ENCODE peak calls at places on chromosome X, in nine cellular contexts. A, C, J, I, L, T, O, N and Q are unnamed samples.

GRCh38 chrX:17697191-17697590 is 40.1 kb upstream of the SCML1 start:
- DNase-seq in N (peak; percentile 18), A (no peak), T (peak; percentile 52), O (no peak), L (peak; percentile 15), J (peak; percentile 10), I (no peak), C (no peak), Q (peak; percentile 40)

GRCh38 chrX:47311857-47312774 is 58.3 kb upstream of the ZNF157 start:
- DNase-seq in I (peak; percentile 48), L (peak; percentile 63), A (peak; percentile 54), C (peak; percentile 62), T (peak; percentile 68), O (no peak), J (peak; percentile 46), N (peak; percentile 66), Q (peak; percentile 50)

GRCh38 chrX:134949271-134949670 is 41.5 kb upstream of the SMIM10 start:
- DNase-seq in O (no peak), N (peak; percentile 64), T (no peak), I (no peak), A (no peak), J (peak; percentile 45), C (no peak), L (peak; percentile 62), Q (no peak)

GRCh38 chrX:130772313-130773140 is 130.5 kb downstream of the ENOX2 start:
- DNase-seq in A (no peak), J (peak; percentile 71), I (no peak), L (peak; percentile 73), T (peak; percentile 44), N (peak; percentile 56), O (no peak), C (peak; percentile 51), Q (peak; percentile 74)

GRCh38 chrX:35562395-35562794 is 235.7 kb upstream of the MAGEB16 start:
- DNase-seq in C (no peak), O (no peak), A (no peak), N (no peak), T (no peak), J (no peak), I (no peak), L (no peak), Q (no peak)

GRCh38 chrX:68196939-68197791 is 236.1 kb downstream of the OPHN1 start:
- DNase-seq in I (peak; percentile 37), N (peak; percentile 43), T (peak; percentile 73), O (no peak), L (peak; percentile 57), C (peak; percentile 54), A (no peak), J (peak; percentile 20), Q (no peak)

GRCh38 chrX:38561951-38562719 is 793 bp downstream of the TSPAN7 start:
- DNase-seq in C (no peak), L (no peak), N (no peak), J (no peak), I (no peak), A (peak; percentile 44), T (no peak), O (peak; percentile 69), Q (no peak)

GRCh38 chrX:29233592-29234179 is 646.4 kb downstream of the IL1RAPL1 start:
- DNase-seq in O (no peak), L (no peak), I (no peak), A (peak; percentile 36), J (no peak), C (no peak), T (no peak), N (no peak), Q (no peak)

GRCh38 chrX:103356897-103357296 is 591 bp downstream of the TCEAL9 start:
- DNase-seq in C (no peak), N (no peak), T (peak; percentile 45), J (no peak), L (no peak), I (no peak), O (no peak), A (no peak), Q (peak; percentile 30)

GRCh38 chrX:14729058-14729457 is 143.8 kb downstream of the FANCB start:
- DNase-seq in T (no peak), I (no peak), J (no peak), N (peak; percentile 2), L (peak; percentile 21), C (no peak), A (no peak), O (no peak), Q (peak; percentile 3)

GRCh38 chrX:47814853-47815252 is 21.8 kb upstream of the ZNF81 start:
- DNase-seq in O (no peak), A (no peak), C (no peak), L (no peak), J (no peak), T (no peak), I (no peak), N (no peak), Q (no peak)

GRCh38 chrX:16633754-16634153 is 16.2 kb upstream of the S100G start:
- DNase-seq in O (no peak), A (no peak), N (peak; percentile 69), L (peak; percentile 50), J (peak; percentile 31), T (no peak), C (peak; percentile 25), I (no peak), Q (no peak)

GRCh38 chrX:135328421-135329005 is 19.2 kb downstream of the ETDC start:
- DNase-seq in C (peak; percentile 20), L (peak; percentile 20), T (no peak), A (no peak), O (no peak), N (no peak), J (peak; percentile 21), I (no peak), Q (peak; percentile 21)

GRCh38 chrX:136546369-136546768 is 14.4 kb downstream of the VGLL1 start:
- DNase-seq in O (no peak), A (no peak), I (no peak), T (no peak), C (no peak), J (no peak), N (no peak), L (no peak), Q (no peak)

GRCh38 chrX:12548746-12549145 is 242.5 kb upstream of the PRPS2 start:
- DNase-seq in C (peak; percentile 18), O (no peak), I (peak; percentile 26), A (no peak), J (no peak), N (peak; percentile 19), T (peak; percentile 34), L (peak; percentile 17), Q (peak; percentile 6)

DNA sequence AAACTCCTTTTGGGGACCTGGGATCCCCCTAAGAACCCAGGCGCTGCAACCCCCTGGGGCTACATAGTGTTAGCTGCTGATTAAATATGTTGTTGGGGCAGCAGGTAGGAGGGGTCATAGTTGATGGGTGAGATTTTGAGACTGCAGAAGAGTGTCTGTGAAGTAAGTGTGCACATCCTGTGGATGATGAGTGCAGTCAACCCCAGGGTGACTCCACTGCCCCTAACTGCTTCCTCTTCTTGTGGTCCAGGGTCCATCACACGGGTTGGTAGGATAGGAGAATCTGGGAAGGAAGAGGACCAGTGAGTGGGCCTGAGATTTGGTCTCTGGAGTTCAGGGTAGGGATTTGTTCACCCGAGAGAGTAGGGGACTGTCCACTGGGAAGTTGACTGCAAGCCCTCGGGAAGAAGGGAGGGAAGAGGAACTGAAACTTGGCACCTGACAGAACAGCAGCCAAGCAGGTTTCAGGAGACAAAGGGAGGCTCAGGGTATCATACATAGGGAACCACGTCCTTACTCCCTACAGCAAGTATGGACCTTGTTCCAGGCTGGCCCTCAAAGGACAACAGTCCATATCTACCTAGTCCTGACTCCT is 8.5 kb downstream of the DLG3 start:
- DNase-seq in J (no peak), N (no peak), A (no peak), L (no peak), T (no peak), I (no peak), C (no peak), O (no peak), Q (no peak)
- H3K4me3 ChIP-seq in J (peak overlapping the region; percentile 71), N (peak overlapping the region; percentile 61), A (peak overlapping the region; percentile 59), L (no peak overlapping the region), T (peak overlapping the region; percentile 81), I (no peak overlapping the region), C (peak overlapping the region; percentile 51), O (no peak overlapping the region), Q (peak overlapping the region; percentile 61)

GRCh38 chrX:110003167-110004156 is 548 bp downstream of the TMEM164 start:
- DNase-seq in O (peak; percentile 77), L (no peak), C (no peak), I (no peak), J (no peak), T (peak; percentile 46), N (peak; percentile 26), A (peak; percentile 51), Q (peak; percentile 46)
- H3K4me3 ChIP-seq in O (peak overlapping the region; percentile 76), L (peak overlapping the region; percentile 95), C (peak overlapping the region; percentile 62), I (peak overlapping the region; percentile 73), J (peak overlapping the region; percentile 64), T (peak overlapping the region; percentile 83), N (peak overlapping the region; percentile 73), A (peak overlapping the region; percentile 68), Q (peak overlapping the region; percentile 62)

DNA sequence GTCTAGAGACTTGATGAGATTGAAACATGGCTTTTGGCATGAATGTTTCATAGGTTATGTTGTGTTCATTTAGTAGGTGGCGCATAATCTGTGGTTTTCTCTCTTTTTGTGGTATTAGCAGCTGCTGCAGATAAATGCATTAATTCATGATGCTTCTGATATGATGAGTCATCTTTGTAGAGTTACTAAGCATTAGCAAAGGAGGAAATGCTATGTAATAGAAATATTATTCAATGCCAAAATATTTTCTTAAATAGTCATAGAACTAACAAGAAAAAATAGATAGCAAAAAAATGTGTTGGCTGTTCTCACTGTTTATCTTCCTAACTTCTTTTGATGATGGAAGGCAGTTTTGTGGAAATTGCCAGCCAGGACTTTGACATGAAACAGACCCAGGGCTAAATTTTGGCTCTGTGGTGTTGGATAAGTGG is 3.6 kb downstream of the ZXDB start:
- DNase-seq in L (peak; percentile 85), A (no peak), T (peak; percentile 62), C (peak; percentile 71), O (no peak), N (peak; percentile 76), J (peak; percentile 90), I (no peak), Q (peak; percentile 67)
- H3K4me3 ChIP-seq in L (no peak overlapping the region), A (peak overlapping the region; percentile 17), T (peak overlapping the region; percentile 56), C (peak overlapping the region; percentile 1), O (no peak overlapping the region), N (peak overlapping the region; percentile 37), J (peak overlapping the region; percentile 41), I (peak overlapping the region; percentile 42), Q (peak overlapping the region; percentile 32)

GRCh38 chrX:118574666-118575065 is 79.1 kb downstream of the DOCK11 start:
- DNase-seq in J (no peak), I (no peak), L (no peak), T (no peak), O (no peak), A (no peak), C (no peak), N (peak; percentile 67), Q (no peak)

GRCh38 chrX:118579417-118579816 is 83.8 kb downstream of the DOCK11 start:
- DNase-seq in J (no peak), A (no peak), I (no peak), O (no peak), C (no peak), N (peak; percentile 39), T (no peak), L (no peak), Q (no peak)

GRCh38 chrX:118571829-118572228 is 76.2 kb downstream of the DOCK11 start:
- DNase-seq in L (no peak), C (no peak), I (no peak), O (no peak), A (peak; percentile 43), J (no peak), T (peak; percentile 24), N (peak; percentile 84), Q (peak; percentile 72)

DNA sequence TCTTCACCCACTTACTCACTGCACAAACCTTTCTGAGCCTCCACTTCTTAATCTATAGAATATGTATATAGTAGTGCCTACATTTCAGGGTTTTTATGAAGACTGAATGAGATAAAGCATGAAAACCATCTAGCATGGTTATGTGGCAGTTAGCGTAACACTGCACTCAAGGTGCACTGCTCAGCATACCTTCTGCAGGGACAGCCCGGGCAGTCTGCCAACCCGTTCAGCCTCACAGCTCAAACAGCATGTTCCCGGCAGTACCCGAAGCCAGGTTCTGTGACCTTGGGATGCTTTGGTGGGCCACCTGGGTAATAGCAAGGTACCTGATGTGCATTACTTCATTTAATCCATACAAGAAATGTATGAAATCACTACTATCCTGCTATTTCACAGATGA is 81.4 kb downstream of the DOCK11 start:
- DNase-seq in C (no peak), O (peak; percentile 78), I (no peak), L (no peak), N (no peak), J (no peak), T (no peak), A (peak; percentile 57), Q (no peak)
- H3K4me3 ChIP-seq in C (no peak overlapping the region), O (no peak overlapping the region), I (no peak overlapping the region), L (no peak overlapping the region), N (no peak overlapping the region), J (no peak overlapping the region), T (no peak overlapping the region), A (no peak overlapping the region), Q (no peak overlapping the region)